ENCODE peak calls at places on chromosomes 12 and 14, in nine cellular contexts. O is ovary, A is tibial nerve, G is HCT116, B is endothelial cell of umbilical vein, W is GM12891, I is suprapubic skin, E is NB4, D is right lobe of liver. P is an unnamed sample.

GRCh38 chr12:52634266-52635056 is 16.1 kb upstream of the KRT73 start:
- DNase-seq in O (no peak), A (no peak), G (no peak), B (no peak), W (no peak), I (peak), E (no peak), D (peak), P (no peak)

GRCh38 chr12:32837974-32838373 is 58.6 kb downstream of the PKP2 start:
- DNase-seq in O (no peak), A (no peak), G (no peak), B (no peak), W (no peak), I (no peak), E (no peak), D (no peak), P (no peak)

GRCh38 chr14:32102968-32103367 is 25.9 kb downstream of the ARHGAP5 start:
- DNase-seq in O (no peak), A (no peak), G (no peak), B (no peak), W (no peak), I (no peak), E (no peak), D (no peak), P (no peak)

GRCh38 chr14:75751291-75751690 is 90.2 kb downstream of the TTLL5 start:
- DNase-seq in O (no peak), A (no peak), G (no peak), B (no peak), W (no peak), I (no peak), E (no peak), D (no peak), P (no peak)

GRCh38 chr12:18250313-18250916 is 10.9 kb upstream of the PIK3C2G start:
- DNase-seq in O (no peak), A (no peak), G (peak), B (peak), W (peak), I (no peak), E (peak), D (no peak), P (peak)

GRCh38 chr14:67357583-67358354 is 1.8 kb downstream of the ATP6V1D start:
- DNase-seq in O (no peak), A (no peak), G (no peak), B (no peak), W (no peak), I (no peak), E (no peak), D (no peak), P (no peak)

GRCh38 chr14:104149617-104150141 is 11.3 kb downstream of the KIF26A start:
- DNase-seq in O (no peak), A (no peak), G (no peak), B (peak), W (no peak), I (no peak), E (peak), D (no peak), P (peak)

GRCh38 chr12:95262808-95263207 is 45.2 kb downstream of the VEZT start:
- DNase-seq in O (no peak), A (no peak), G (no peak), B (peak), W (no peak), I (no peak), E (no peak), D (no peak), P (no peak)

GRCh38 chr12:91406920-91407341 is 224.3 kb upstream of the DCN start:
- DNase-seq in O (no peak), A (no peak), G (peak), B (peak), W (no peak), I (no peak), E (no peak), D (no peak), P (peak)

GRCh38 chr12:113244015-113244983 is 23.0 kb downstream of the TPCN1 start:
- DNase-seq in O (peak), A (peak), G (no peak), B (peak), W (no peak), I (no peak), E (no peak), D (peak), P (no peak)

GRCh38 chr12:64522316-64522715 is 70.4 kb downstream of the TBK1 start:
- DNase-seq in O (no peak), A (no peak), G (no peak), B (no peak), W (no peak), I (no peak), E (peak), D (no peak), P (no peak)

GRCh38 chr14:28754209-28754985 is 12.2 kb upstream of the FOXG1 start:
- DNase-seq in O (no peak), A (no peak), G (no peak), B (peak), W (no peak), I (no peak), E (peak), D (no peak), P (no peak)

GRCh38 chr12:43208221-43208620 is 343.8 kb downstream of the ADAMTS20 start:
- DNase-seq in O (no peak), A (no peak), G (no peak), B (no peak), W (no peak), I (no peak), E (no peak), D (no peak), P (no peak)

GRCh38 chr14:105889666-105890473 is 363.5 kb downstream of the TMEM121 start:
- DNase-seq in O (peak), A (peak), G (no peak), B (no peak), W (no peak), I (peak), E (peak), D (peak), P (no peak)

GRCh38 chr14:61761959-61762786 is at the start of gene SNAPC1:
- DNase-seq in O (peak), A (peak), G (peak), B (peak), W (peak), I (peak), E (peak), D (peak), P (peak)
- TF ChIP-seq POLR2A in O (peak), A (peak), G (peak), B (peak), W (peak), I (no peak), E (peak), D (peak), P (peak)

GRCh38 chr14:96459851-96460250 is 42.3 kb upstream of the PAPOLA start:
- DNase-seq in O (no peak), A (no peak), G (no peak), B (no peak), W (no peak), I (no peak), E (no peak), D (no peak), P (no peak)

GRCh38 chr14:96464136-96464535 is 38.0 kb upstream of the PAPOLA start:
- DNase-seq in O (no peak), A (no peak), G (no peak), B (no peak), W (no peak), I (peak), E (no peak), D (no peak), P (no peak)

GRCh38 chr14:96466918-96467317 is 35.3 kb upstream of the PAPOLA start:
- DNase-seq in O (no peak), A (no peak), G (no peak), B (no peak), W (no peak), I (no peak), E (no peak), D (no peak), P (no peak)

DNA sequence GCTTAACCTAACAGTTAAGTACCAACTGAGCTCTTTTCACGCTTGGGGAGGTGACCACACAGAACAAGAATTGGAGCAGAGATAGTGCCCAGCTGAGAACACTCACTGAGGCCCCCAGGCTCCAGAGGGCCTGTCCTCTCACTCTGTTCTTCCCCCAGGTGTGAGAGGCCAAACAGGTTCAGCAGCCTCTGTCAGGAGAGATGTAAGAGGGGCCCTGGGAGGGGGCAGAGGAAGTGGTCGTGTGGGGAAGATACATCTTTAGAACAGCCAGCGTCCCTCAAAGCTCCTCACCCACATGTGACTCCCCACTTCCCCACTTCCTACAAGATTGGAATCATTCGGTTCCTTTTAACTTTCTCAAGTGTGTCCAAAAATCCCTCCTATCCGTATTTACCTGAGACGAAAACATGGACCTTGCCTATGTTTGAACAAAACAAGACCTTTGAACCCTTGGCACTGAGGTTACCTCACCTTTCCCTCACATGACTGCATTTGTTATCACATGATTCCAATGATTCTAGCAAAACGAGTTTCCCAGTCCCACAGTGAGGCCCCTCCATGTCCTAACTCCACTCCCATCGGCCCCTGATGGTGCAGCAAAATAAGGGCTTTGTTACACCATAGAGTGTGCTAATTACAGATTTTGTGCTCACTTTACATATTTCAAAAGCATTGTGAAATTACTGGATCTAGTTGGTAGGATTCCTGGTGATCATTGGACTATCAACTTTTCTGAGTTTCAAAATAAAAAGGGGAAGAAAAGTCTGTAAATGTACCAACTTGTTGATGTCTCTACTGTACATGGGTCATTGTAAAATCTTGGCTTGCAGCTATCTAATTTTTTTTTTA is 40.0 kb upstream of the PAPOLA start:
- DNase-seq in O (no peak), A (no peak), G (no peak), B (no peak), W (no peak), I (peak), E (no peak), D (peak), P (no peak)
- TF ChIP-seq POLR2A in O (no peak), A (no peak), G (no peak), B (no peak), W (no peak), I (no peak), E (no peak), D (no peak), P (no peak)

DNA sequence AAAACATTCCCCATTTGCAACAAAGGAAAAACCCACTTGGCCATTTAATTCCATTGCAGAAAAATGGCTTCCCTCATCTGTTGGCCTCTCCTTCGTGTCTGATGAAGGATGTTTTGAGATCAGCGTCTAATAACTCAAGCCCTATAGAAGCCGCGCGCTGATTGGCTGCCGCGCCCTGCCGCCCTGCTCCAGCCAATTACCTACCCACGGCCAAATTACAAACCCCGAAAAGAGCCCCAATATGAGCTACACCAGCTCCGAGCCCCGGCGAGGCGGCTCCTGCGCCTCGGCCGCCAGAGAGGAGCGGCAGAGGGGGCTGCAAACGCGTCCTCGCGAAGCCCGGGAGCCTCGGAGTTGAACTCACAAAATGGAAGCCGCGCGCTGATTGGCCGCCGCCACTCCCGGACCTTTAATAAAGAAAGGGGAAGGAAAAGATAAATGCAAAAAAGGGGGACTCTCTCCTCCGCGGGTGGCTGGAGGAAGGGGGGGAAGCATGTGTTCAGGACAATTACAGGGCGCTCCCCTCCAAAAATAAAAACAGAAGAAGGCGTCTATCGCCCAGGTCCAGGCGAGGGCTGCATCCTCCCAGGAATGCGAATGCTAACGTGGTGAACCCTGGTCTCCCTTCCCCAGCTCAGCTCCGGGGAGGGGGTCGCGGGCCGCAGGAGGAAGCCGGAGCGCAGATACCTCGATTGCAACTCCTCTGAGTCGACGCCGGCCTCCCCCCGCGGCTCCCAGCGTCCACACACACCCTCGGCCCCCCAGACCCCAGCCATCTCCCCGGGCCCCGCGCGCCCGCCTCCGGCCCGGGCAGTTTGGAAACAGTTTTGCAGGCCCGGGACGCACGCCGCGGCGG is 738 bp upstream of the SETD1B start:
- DNase-seq in O (peak), A (peak), G (peak), B (peak), W (peak), I (peak), E (peak), D (peak), P (peak)
- TF ChIP-seq POLR2A in O (peak), A (peak), G (peak), B (peak), W (peak), I (peak), E (peak), D (peak), P (peak)

GRCh38 chr12:106246891-106247730 is 709 bp downstream of the CKAP4 start:
- DNase-seq in O (peak), A (peak), G (no peak), B (peak), W (peak), I (peak), E (peak), D (peak), P (no peak)
- TF ChIP-seq POLR2A in O (no peak), A (no peak), G (no peak), B (no peak), W (no peak), I (no peak), E (no peak), D (no peak), P (peak)

GRCh38 chr14:56199095-56199975 is 81.1 kb downstream of the PELI2 start:
- DNase-seq in O (no peak), A (peak), G (no peak), B (peak), W (no peak), I (no peak), E (no peak), D (no peak), P (peak)
- TF ChIP-seq POLR2A in O (no peak), A (no peak), G (no peak), B (no peak), W (no peak), I (no peak), E (no peak), D (no peak), P (no peak)

DNA sequence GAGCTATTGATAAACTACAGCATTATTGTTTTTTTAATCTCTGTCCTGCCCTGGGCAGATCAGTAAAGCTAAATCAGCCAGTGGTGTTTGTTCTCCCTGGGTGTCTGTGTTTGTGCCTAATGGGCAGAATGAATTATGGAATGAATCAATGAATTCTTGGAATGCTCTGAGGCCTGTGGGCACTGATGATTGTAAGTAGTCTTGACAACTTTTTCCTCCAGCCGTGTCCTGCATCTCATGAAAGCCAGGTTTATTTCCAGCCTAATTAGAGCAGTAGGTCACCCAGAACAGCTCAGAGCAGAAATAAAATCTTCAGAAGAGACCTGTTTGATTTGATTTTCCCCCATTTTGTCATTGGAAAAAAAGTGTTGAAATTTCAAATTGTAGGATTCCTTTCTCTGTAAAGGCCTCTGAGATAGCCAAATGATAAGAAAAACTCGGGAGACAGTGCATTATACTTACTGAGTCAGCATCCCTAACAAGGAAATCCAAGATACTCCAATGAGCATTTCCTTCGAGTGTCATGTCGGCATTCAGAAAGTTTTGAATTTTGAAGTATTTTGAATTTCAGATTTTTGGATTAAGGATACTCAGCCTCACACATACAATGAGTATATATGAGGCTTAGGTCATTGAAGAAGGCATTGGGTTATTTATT is 19.4 kb upstream of the EVL start:
- DNase-seq in O (no peak), A (no peak), G (no peak), B (no peak), W (no peak), I (no peak), E (no peak), D (no peak), P (no peak)
- TF ChIP-seq POLR2A in O (no peak), A (no peak), G (no peak), B (no peak), W (no peak), I (no peak), E (no peak), D (no peak), P (no peak)

DNA sequence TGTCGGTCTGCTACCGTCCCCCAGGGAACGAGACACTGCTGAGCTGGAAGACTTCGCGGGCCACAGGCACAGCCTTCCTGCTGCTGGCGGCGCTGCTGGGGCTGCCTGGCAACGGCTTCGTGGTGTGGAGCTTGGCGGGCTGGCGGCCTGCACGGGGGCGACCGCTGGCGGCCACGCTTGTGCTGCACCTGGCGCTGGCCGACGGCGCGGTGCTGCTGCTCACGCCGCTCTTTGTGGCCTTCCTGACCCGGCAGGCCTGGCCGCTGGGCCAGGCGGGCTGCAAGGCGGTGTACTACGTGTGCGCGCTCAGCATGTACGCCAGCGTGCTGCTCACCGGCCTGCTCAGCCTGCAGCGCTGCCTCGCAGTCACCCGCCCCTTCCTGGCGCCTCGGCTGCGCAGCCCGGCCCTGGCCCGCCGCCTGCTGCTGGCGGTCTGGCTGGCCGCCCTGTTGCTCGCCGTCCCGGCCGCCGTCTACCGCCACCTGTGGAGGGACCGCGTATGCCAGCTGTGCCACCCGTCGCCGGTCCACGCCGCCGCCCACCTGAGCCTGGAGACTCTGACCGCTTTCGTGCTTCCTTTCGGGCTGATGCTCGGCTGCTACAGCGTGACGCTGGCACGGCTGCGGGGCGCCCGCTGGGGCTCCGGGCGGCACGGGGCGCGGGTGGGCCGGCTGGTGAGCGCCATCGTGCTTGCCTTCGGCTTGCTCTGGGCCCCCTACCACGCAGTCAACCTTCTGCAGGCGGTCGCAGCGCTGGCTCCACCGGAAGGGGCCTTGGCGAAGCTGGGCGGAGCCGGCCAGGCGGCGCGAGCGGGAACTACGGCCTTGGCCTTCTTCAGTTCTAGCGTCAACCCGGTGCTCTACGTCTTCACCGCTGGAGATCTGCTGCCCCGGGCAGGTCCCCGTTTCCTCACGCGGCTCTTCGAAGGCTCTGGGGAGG is at the start of gene LTB4R:
- DNase-seq in O (peak), A (no peak), G (no peak), B (peak), W (peak), I (peak), E (peak), D (peak), P (no peak)
- TF ChIP-seq POLR2A in O (peak), A (no peak), G (no peak), B (peak), W (peak), I (no peak), E (peak), D (peak), P (no peak)

GRCh38 chr12:751828-752672 is at the start of gene WNK1:
- DNase-seq in O (peak), A (peak), G (peak), B (peak), W (peak), I (peak), E (peak), D (peak), P (peak)
- TF ChIP-seq POLR2A in O (peak), A (peak), G (peak), B (peak), W (peak), I (peak), E (peak), D (peak), P (peak)

GRCh38 chr14:53127832-53128231 is 25.3 kb downstream of the DDHD1 start:
- DNase-seq in O (no peak), A (no peak), G (no peak), B (no peak), W (no peak), I (no peak), E (no peak), D (no peak), P (no peak)

GRCh38 chr14:53126705-53127104 is 26.4 kb downstream of the DDHD1 start:
- DNase-seq in O (no peak), A (no peak), G (no peak), B (no peak), W (no peak), I (no peak), E (no peak), D (no peak), P (no peak)

GRCh38 chr14:53127151-53127550 is 26.0 kb downstream of the DDHD1 start:
- DNase-seq in O (no peak), A (no peak), G (no peak), B (no peak), W (no peak), I (no peak), E (no peak), D (no peak), P (no peak)

GRCh38 chr14:53128303-53128702 is 24.8 kb downstream of the DDHD1 start:
- DNase-seq in O (no peak), A (no peak), G (no peak), B (no peak), W (no peak), I (no peak), E (peak), D (no peak), P (no peak)

DNA sequence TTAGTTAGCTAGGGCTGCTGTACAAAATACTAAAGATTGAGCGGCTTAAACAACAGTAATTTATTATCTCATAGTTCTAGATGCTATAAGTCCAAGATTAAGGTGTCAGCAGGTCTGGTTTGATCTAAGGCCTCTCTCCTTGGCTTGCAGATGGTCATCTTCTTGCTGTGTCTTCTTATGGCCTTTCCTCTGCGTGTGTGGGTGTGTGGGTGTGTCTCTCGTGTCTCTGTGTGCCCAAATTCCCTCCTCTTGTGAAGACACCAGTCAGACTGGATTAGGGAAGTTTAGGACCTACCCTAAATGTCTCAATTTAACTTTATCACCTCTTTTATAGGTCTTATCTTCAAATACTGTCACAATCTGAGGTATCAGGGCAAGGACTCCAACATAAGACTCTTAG is 28.3 kb downstream of the DDHD1 start:
- DNase-seq in O (no peak), A (no peak), G (no peak), B (no peak), W (no peak), I (no peak), E (no peak), D (no peak), P (no peak)
- TF ChIP-seq POLR2A in O (no peak), A (no peak), G (no peak), B (no peak), W (no peak), I (no peak), E (no peak), D (no peak), P (no peak)